ENCODE peak calls at places on chromosomes 5 and 9, in eight cellular contexts. F, U, H, Y, E, A, G and Z are unnamed samples.

GRCh38 chr5:91136271-91136670 is 246.8 kb downstream of the ARRDC3 start:
- DNase-seq in U (no peak), H (no peak), F (no peak), E (no peak), G (no peak), A (no peak), Y (no peak), Z (no peak)

GRCh38 chr5:150244209-150244608 is 45.4 kb downstream of the CAMK2A start:
- DNase-seq in G (no peak), A (no peak), H (peak; percentile 69), U (no peak), F (no peak), E (no peak), Y (no peak), Z (no peak)

GRCh38 chr9:33498387-33498786 is 24.7 kb upstream of the NOL6 start:
- DNase-seq in Y (peak; percentile 31), H (no peak), F (no peak), E (no peak), A (no peak), G (peak; percentile 14), U (no peak), Z (no peak)

GRCh38 chr5:92580814-92581213 is 1000.2 kb downstream of the NR2F1-AS1 start:
- DNase-seq in A (no peak), F (no peak), E (no peak), U (no peak), H (no peak), Y (no peak), G (no peak), Z (no peak)

GRCh38 chr5:156527611-156528010 is 200.6 kb downstream of the SGCD start:
- DNase-seq in G (no peak), F (no peak), U (no peak), A (no peak), Y (no peak), E (no peak), H (no peak), Z (no peak)

GRCh38 chr9:136545065-136545965 is 533 bp downstream of the NOTCH1 start:
- DNase-seq in A (no peak), H (no peak), G (peak; percentile 32), U (peak; percentile 85), F (no peak), Y (peak; percentile 43), E (peak; percentile 63), Z (no peak)

GRCh38 chr5:165029471-165029870 is 1524.1 kb downstream of the MAT2B start:
- DNase-seq in G (peak; percentile 75), E (no peak), U (no peak), Y (peak; percentile 54), F (no peak), A (no peak), H (no peak), Z (no peak)

GRCh38 chr9:13027834-13028233 is 251.7 kb downstream of the MPDZ start:
- DNase-seq in E (no peak), G (no peak), H (no peak), A (no peak), U (no peak), Y (no peak), F (no peak), Z (no peak)

GRCh38 chr5:39364367-39364766 is at the start of gene C9:
- DNase-seq in F (no peak), A (no peak), Y (no peak), G (no peak), E (no peak), U (no peak), H (no peak), Z (no peak)

GRCh38 chr9:14014744-14015143 is 299.2 kb downstream of the NFIB start:
- DNase-seq in H (no peak), E (no peak), A (no peak), G (no peak), Y (no peak), F (no peak), U (no peak), Z (no peak)

GRCh38 chr5:124264499-124264898 is 481.9 kb downstream of the ZNF608 start:
- DNase-seq in A (no peak), H (no peak), G (no peak), Y (no peak), F (no peak), U (no peak), E (no peak), Z (no peak)

GRCh38 chr5:1011741-1012315 is 3.2 kb downstream of the NKD2 start:
- DNase-seq in A (no peak), Y (no peak), G (no peak), F (no peak), E (no peak), U (peak; percentile 63), H (no peak), Z (no peak)

GRCh38 chr5:103139264-103139865 is 19.3 kb downstream of the PPIP5K2 start:
- DNase-seq in F (peak; percentile 78), G (peak; percentile 78), Y (peak; percentile 82), U (peak; percentile 81), H (peak; percentile 60), A (no peak), E (peak; percentile 73), Z (no peak)

GRCh38 chr5:53560028-53560427 is 411 bp upstream of the NDUFS4 start:
- DNase-seq in H (no peak), A (no peak), Y (no peak), G (no peak), U (no peak), E (no peak), F (no peak), Z (no peak)

GRCh38 chr5:53556001-53556400 is 4.4 kb upstream of the NDUFS4 start:
- DNase-seq in A (no peak), H (no peak), G (no peak), E (no peak), U (no peak), F (no peak), Y (no peak), Z (no peak)

GRCh38 chr5:53558966-53559365 is 1.5 kb upstream of the NDUFS4 start:
- DNase-seq in G (no peak), F (no peak), Y (no peak), H (no peak), U (no peak), E (no peak), A (no peak), Z (no peak)

GRCh38 chr5:53557386-53557785 is 3.1 kb upstream of the NDUFS4 start:
- DNase-seq in H (no peak), E (no peak), Y (no peak), G (peak; percentile 6), A (no peak), U (no peak), F (no peak), Z (no peak)

DNA sequence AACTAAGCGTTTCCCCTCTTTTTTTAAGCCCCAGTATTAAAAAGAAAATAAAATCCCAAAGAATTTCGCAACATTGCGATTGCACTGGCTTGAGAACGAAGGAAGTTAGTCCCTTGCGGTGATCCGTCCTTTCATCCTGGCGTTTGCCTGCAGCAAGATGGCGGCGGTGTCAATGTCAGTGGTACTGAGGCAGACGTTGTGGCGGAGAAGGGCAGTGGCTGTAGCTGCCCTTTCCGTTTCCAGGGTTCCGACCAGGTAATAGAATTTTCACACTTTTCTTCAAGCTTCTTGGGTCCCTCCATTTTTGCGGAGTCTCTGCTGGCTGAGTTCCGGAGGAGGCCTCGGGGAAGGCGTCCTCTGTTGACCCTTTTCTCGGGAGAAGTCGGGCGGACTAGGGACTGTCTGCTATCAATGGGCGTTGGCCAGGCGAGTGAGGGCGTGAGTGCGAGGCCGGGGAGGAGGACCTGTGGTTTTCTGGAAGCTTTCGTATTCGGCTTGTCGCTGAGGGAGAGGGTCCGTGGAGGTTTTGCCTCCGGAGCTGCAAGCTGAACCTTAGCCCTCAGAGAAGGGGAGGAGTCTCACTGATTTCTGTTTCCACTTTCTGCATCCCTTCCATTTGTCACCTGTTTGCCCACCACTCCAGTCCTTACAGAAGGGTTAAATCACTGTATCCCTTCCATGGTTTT is at the start of gene NDUFS4:
- DNase-seq in U (peak; percentile 92), A (no peak), G (peak; percentile 86), Y (peak; percentile 87), H (peak; percentile 83), F (peak; percentile 82), E (peak; percentile 90), Z (peak; percentile 20)
- H3K27ac ChIP-seq in U (peak within 1 kb of the TSS; percentile 91), A (peak within 1 kb of the TSS; percentile 90), G (no peak within 1 kb of the TSS), Y (peak within 1 kb of the TSS; percentile 77), H (peak within 1 kb of the TSS; percentile 92), F (peak within 1 kb of the TSS; percentile 84), E (peak within 1 kb of the TSS; percentile 77), Z (peak within 1 kb of the TSS; percentile 84)

DNA sequence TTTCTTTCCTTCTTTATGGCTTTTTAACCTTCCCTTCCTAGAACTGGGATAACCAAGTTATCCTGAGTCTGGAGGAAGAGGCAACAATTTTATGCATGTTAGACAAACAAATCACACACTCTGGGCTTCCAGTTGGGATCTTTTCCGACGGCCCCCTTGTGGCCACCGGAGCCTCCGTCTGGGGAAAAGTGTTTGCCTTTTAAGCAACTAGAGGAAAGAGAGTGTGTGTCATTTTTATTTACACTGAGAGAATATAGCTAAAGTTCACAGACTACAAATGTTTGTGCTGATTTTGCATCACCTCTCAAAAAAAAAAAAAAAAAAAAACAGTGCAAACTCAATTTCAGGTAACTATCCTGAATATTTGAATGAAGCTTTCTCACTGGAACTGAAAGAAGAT is 126.2 kb downstream of the SEMA6A start:
- DNase-seq in E (no peak), A (no peak), G (no peak), F (no peak), U (no peak), Y (no peak), H (no peak), Z (no peak)
- H3K27ac ChIP-seq in E (no peak overlapping the region), A (no peak overlapping the region), G (no peak overlapping the region), F (no peak overlapping the region), U (no peak overlapping the region), Y (no peak overlapping the region), H (no peak overlapping the region), Z (peak overlapping the region; percentile 8)

DNA sequence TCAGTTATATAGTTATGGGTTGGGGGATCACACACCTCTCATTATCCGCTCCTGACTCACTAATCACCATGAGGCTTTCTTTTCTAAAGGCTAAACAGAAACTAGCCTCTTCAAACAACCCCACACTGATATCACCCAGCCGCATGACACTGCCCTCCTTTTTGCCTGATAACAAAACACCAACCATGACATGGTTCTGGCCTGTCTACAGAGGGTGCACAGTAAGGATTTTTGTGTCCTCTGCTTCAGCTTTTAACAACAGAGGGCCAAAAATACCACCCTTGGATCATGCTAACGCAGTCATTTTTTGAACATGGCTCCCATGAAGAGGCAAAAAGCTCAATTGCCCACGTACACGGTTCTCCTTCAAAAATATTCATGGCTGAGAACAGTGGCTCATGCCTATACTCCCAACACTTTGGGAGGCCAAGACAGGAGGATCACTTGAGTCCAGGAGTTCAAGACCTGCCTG is 4.0 kb downstream of the CMBL start:
- DNase-seq in F (no peak), E (no peak), A (no peak), U (no peak), H (no peak), G (no peak), Y (no peak), Z (no peak)
- H3K27ac ChIP-seq in F (peak overlapping the region; percentile 81), E (no peak overlapping the region), A (no peak overlapping the region), U (no peak overlapping the region), H (peak overlapping the region; percentile 98), G (no peak overlapping the region), Y (no peak overlapping the region), Z (no peak overlapping the region)

GRCh38 chr9:97964901-97965300 is 18.2 kb upstream of the ANP32B start:
- DNase-seq in G (no peak), U (no peak), E (no peak), F (no peak), H (no peak), A (no peak), Y (no peak), Z (no peak)
- H3K27ac ChIP-seq in G (no peak overlapping the region), U (no peak overlapping the region), E (no peak overlapping the region), F (no peak overlapping the region), H (no peak overlapping the region), A (no peak overlapping the region), Y (no peak overlapping the region), Z (no peak overlapping the region)